ENCODE peak calls at places on chromosomes 3 and 15, in ten cellular contexts. One of them, this sample, is unnamed.

GRCh38 chr3:163817015-163817414 is 1261.3 kb downstream of the SI start:
- DNase-seq in stomach: no peak
- DNase-seq in ovary: no peak
- DNase-seq in suprapubic skin: no peak
- DNase-seq in A549: no peak
- DNase-seq in HepG2: no peak
- DNase-seq in SK-N-SH: no peak
- DNase-seq in sigmoid colon: no peak
- DNase-seq in transverse colon: no peak
- DNase-seq in GM12878: no peak
- DNase-seq in this sample: no peak

GRCh38 chr3:151796105-151796705 is 17.7 kb upstream of the AADAC start:
- DNase-seq in stomach: no peak
- DNase-seq in ovary: no peak
- DNase-seq in suprapubic skin: no peak
- DNase-seq in A549: no peak
- DNase-seq in HepG2: no peak
- DNase-seq in SK-N-SH: no peak
- DNase-seq in sigmoid colon: no peak
- DNase-seq in transverse colon: no peak
- DNase-seq in GM12878: no peak
- DNase-seq in this sample: no peak

GRCh38 chr3:177961784-177962183 is 574.5 kb upstream of the KCNMB2 start:
- DNase-seq in stomach: no peak
- DNase-seq in ovary: no peak
- DNase-seq in suprapubic skin: no peak
- DNase-seq in A549: no peak
- DNase-seq in HepG2: no peak
- DNase-seq in SK-N-SH: no peak
- DNase-seq in sigmoid colon: no peak
- DNase-seq in transverse colon: no peak
- DNase-seq in GM12878: no peak
- DNase-seq in this sample: no peak

GRCh38 chr3:187264051-187264450 is 27.5 kb downstream of the MASP1 start:
- DNase-seq in stomach: no peak
- DNase-seq in ovary: no peak
- DNase-seq in suprapubic skin: no peak
- DNase-seq in A549: peak; percentile 38
- DNase-seq in HepG2: peak; percentile 72
- DNase-seq in SK-N-SH: no peak
- DNase-seq in sigmoid colon: no peak
- DNase-seq in transverse colon: no peak
- DNase-seq in GM12878: no peak
- DNase-seq in this sample: no peak

GRCh38 chr3:50243552-50243895 is 7.5 kb downstream of the GNAI2 start:
- DNase-seq in stomach: no peak
- DNase-seq in ovary: no peak
- DNase-seq in suprapubic skin: no peak
- DNase-seq in A549: no peak
- DNase-seq in HepG2: no peak
- DNase-seq in SK-N-SH: no peak
- DNase-seq in sigmoid colon: no peak
- DNase-seq in transverse colon: no peak
- DNase-seq in GM12878: no peak
- DNase-seq in this sample: no peak

GRCh38 chr3:26369133-26369532 is 253.4 kb upstream of the LRRC3B start:
- DNase-seq in stomach: no peak
- DNase-seq in ovary: no peak
- DNase-seq in suprapubic skin: no peak
- DNase-seq in A549: peak; percentile 13
- DNase-seq in HepG2: no peak
- DNase-seq in SK-N-SH: no peak
- DNase-seq in sigmoid colon: no peak
- DNase-seq in transverse colon: no peak
- DNase-seq in GM12878: no peak
- DNase-seq in this sample: no peak

GRCh38 chr15:37891754-37892368 is 42.6 kb upstream of the TMCO5A start:
- DNase-seq in stomach: no peak
- DNase-seq in ovary: no peak
- DNase-seq in suprapubic skin: no peak
- DNase-seq in A549: peak; percentile 33
- DNase-seq in HepG2: peak; percentile 23
- DNase-seq in SK-N-SH: peak; percentile 40
- DNase-seq in sigmoid colon: no peak
- DNase-seq in transverse colon: no peak
- DNase-seq in GM12878: no peak
- DNase-seq in this sample: no peak

GRCh38 chr3:37935756-37936666 is 54.6 kb upstream of the VILL start:
- DNase-seq in stomach: peak; percentile 52
- DNase-seq in ovary: no peak
- DNase-seq in suprapubic skin: no peak
- DNase-seq in A549: peak; percentile 81
- DNase-seq in HepG2: peak; percentile 98
- DNase-seq in SK-N-SH: no peak
- DNase-seq in sigmoid colon: no peak
- DNase-seq in transverse colon: peak; percentile 36
- DNase-seq in GM12878: no peak
- DNase-seq in this sample: no peak

GRCh38 chr15:89472785-89473256 is 23.6 kb downstream of the RHCG start:
- DNase-seq in stomach: peak; percentile 28
- DNase-seq in ovary: no peak
- DNase-seq in suprapubic skin: no peak
- DNase-seq in A549: peak; percentile 78
- DNase-seq in HepG2: peak; percentile 56
- DNase-seq in SK-N-SH: peak; percentile 91
- DNase-seq in sigmoid colon: no peak
- DNase-seq in transverse colon: peak; percentile 34
- DNase-seq in GM12878: no peak
- DNase-seq in this sample: no peak

GRCh38 chr3:105119801-105120340 is 246.8 kb upstream of the ALCAM start:
- DNase-seq in stomach: no peak
- DNase-seq in ovary: no peak
- DNase-seq in suprapubic skin: no peak
- DNase-seq in A549: no peak
- DNase-seq in HepG2: no peak
- DNase-seq in SK-N-SH: no peak
- DNase-seq in sigmoid colon: no peak
- DNase-seq in transverse colon: no peak
- DNase-seq in GM12878: no peak
- DNase-seq in this sample: no peak

GRCh38 chr15:48233246-48233645 is 27.1 kb downstream of the SLC12A1 start:
- DNase-seq in stomach: no peak
- DNase-seq in ovary: no peak
- DNase-seq in suprapubic skin: no peak
- DNase-seq in A549: no peak
- DNase-seq in HepG2: no peak
- DNase-seq in SK-N-SH: no peak
- DNase-seq in sigmoid colon: no peak
- DNase-seq in transverse colon: no peak
- DNase-seq in GM12878: no peak
- DNase-seq in this sample: no peak

GRCh38 chr3:55160241-55160877 is 232.5 kb upstream of the LRTM1 start:
- DNase-seq in stomach: peak; percentile 27
- DNase-seq in ovary: no peak
- DNase-seq in suprapubic skin: peak; percentile 60
- DNase-seq in A549: no peak
- DNase-seq in HepG2: no peak
- DNase-seq in SK-N-SH: no peak
- DNase-seq in sigmoid colon: no peak
- DNase-seq in transverse colon: peak; percentile 45
- DNase-seq in GM12878: peak; percentile 77
- DNase-seq in this sample: no peak

DNA sequence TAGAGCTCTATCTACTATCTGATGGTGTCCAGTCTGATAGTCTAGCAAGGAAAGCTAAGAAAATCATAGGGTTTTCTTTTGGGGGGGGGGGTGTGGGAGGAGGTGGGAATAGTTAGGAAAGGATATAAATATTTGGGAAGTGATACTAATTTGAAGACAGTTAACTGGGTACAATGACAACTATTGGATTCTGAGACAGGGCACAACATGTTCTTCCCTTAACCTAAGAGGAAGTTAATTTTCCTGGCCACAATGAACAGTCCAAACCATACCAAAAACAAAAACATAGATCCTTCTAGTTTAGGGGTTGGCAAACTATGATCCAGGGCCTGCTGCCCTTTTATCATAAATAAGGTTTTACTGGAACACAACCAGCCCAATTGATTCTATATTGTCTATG is 10.0 kb upstream of the HCLS1 start:
- DNase-seq in stomach: no peak
- DNase-seq in ovary: no peak
- DNase-seq in suprapubic skin: no peak
- DNase-seq in A549: no peak
- DNase-seq in HepG2: no peak
- DNase-seq in SK-N-SH: no peak
- DNase-seq in sigmoid colon: no peak
- DNase-seq in transverse colon: no peak
- DNase-seq in GM12878: no peak
- DNase-seq in this sample: no peak
- H3K4me3 ChIP-seq in stomach: no peak overlapping the region
- H3K4me3 ChIP-seq in ovary: no peak overlapping the region
- H3K4me3 ChIP-seq in suprapubic skin: no peak overlapping the region
- H3K4me3 ChIP-seq in A549: no peak overlapping the region
- H3K4me3 ChIP-seq in HepG2: no peak overlapping the region
- H3K4me3 ChIP-seq in SK-N-SH: no peak overlapping the region
- H3K4me3 ChIP-seq in sigmoid colon: no peak overlapping the region
- H3K4me3 ChIP-seq in transverse colon: no peak overlapping the region
- H3K4me3 ChIP-seq in GM12878: no peak overlapping the region
- H3K4me3 ChIP-seq in this sample: no peak overlapping the region

DNA sequence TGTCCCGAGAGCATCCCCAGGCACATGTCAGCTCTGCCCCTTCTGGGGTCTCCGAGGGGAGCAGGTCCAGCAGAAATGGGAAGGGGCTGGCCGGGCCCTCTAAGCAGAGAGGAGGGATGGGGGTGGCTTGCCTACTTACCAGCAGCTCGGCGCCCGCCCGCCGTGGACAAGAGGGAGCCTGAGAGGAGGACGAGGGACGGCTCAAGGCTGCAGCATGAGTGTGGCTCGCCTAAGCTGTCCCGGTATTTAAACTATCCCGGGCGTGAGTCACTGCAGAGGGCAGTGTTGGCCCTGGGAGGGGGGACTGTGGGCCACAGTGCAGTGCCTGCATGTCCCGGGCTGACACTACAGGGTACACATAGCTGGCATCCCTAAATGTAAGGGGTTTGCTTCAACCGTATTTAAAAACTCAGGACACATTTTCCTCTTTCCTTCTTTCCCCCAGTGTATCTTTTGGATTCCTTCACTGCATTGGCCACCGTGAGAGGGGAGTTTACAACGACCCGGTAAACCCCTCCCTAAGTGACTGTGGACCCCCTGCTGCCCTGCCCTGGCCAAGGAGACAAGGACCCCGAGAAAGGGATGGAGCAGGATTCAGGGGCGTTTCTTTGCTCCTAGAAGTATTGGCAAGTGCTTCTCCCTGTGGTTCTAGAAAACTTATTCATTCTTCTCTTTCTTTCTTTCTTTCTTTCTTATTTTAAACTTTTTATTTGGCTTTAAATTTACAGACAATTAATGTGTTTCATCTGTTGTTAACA is at the start of gene LRRC15:
- DNase-seq in stomach: peak; percentile 28
- DNase-seq in ovary: no peak
- DNase-seq in suprapubic skin: no peak
- DNase-seq in A549: peak; percentile 27
- DNase-seq in HepG2: peak; percentile 38
- DNase-seq in SK-N-SH: no peak
- DNase-seq in sigmoid colon: no peak
- DNase-seq in transverse colon: peak; percentile 14
- DNase-seq in GM12878: no peak
- DNase-seq in this sample: no peak
- TF ChIP-seq EP300 in stomach: no peak
- TF ChIP-seq EP300 in ovary: no peak
- TF ChIP-seq EP300 in suprapubic skin: no peak
- TF ChIP-seq EP300 in A549: no peak
- TF ChIP-seq EP300 in HepG2: no peak
- TF ChIP-seq EP300 in SK-N-SH: no peak
- TF ChIP-seq EP300 in sigmoid colon: no peak
- TF ChIP-seq EP300 in transverse colon: no peak
- TF ChIP-seq EP300 in GM12878: no peak
- TF ChIP-seq EP300 in this sample: no peak

DNA sequence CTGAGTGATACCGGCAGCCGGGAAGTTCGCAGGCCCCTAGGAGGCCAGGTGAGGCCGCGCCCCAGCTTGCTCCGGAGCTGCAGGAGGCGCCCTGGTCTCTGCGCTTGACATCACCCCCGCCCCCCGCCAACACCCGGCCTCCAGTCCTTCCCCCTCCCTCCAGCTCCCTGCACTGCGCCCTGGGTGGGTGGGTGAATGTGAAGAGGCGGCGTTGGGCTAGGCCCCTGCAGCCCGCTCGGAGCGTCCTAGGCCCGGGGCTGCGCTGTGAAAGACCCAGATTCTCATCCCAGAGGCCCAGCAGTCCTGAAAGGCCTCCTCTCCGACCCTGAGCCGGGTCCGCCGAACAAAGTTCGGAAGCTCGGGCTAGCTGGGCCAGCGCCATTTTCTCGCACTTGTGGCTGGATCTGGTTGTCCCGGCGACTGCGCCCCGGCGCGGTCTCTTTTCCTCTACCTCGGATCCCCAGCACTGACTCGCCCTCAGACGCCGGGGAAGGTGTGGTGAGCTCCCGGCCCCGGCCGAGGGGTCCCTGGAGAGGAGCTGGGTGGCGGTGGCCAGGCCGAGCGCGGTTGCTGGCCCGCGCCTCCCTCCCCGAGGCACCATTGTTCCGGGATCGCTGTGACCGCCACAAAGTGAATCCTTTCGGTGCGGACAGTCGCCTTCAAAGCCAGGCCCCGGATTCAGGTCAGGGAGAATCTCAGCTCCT is 12.9 kb downstream of the ZIC4 start:
- DNase-seq in stomach: no peak
- DNase-seq in ovary: no peak
- DNase-seq in suprapubic skin: no peak
- DNase-seq in A549: no peak
- DNase-seq in HepG2: no peak
- DNase-seq in SK-N-SH: peak; percentile 88
- DNase-seq in sigmoid colon: peak; percentile 62
- DNase-seq in transverse colon: no peak
- DNase-seq in GM12878: no peak
- DNase-seq in this sample: no peak
- H3K4me3 ChIP-seq in stomach: peak overlapping the region; percentile 17
- H3K4me3 ChIP-seq in ovary: peak overlapping the region; percentile 12
- H3K4me3 ChIP-seq in suprapubic skin: peak overlapping the region; percentile 50
- H3K4me3 ChIP-seq in A549: no peak overlapping the region
- H3K4me3 ChIP-seq in HepG2: no peak overlapping the region
- H3K4me3 ChIP-seq in SK-N-SH: peak overlapping the region; percentile 69
- H3K4me3 ChIP-seq in sigmoid colon: peak overlapping the region; percentile 6
- H3K4me3 ChIP-seq in transverse colon: peak overlapping the region; percentile 20
- H3K4me3 ChIP-seq in GM12878: no peak overlapping the region
- H3K4me3 ChIP-seq in this sample: peak overlapping the region; percentile 30

DNA sequence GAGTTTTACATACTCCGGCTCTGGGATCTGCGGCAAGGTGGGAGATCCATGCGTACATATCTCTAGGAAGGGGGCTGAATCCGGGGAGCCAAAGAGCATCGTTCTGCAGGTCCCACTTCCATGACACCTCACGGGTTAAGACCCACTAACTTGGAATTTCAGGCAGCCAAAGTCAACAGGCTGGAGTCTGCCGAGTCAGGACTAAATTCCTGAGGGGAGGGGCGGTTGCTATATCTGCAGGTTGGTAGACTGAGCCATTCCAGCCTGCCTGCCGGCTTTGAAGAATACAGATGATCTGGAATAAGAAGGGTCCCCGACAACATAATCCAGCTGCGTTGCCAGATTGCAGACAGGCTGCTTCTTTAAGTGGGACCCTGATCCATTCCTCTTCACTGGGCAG is 65.4 kb upstream of the PEX5L start:
- DNase-seq in stomach: no peak
- DNase-seq in ovary: no peak
- DNase-seq in suprapubic skin: no peak
- DNase-seq in A549: no peak
- DNase-seq in HepG2: peak; percentile 6
- DNase-seq in SK-N-SH: no peak
- DNase-seq in sigmoid colon: no peak
- DNase-seq in transverse colon: no peak
- DNase-seq in GM12878: no peak
- DNase-seq in this sample: no peak
- TF ChIP-seq EP300 in stomach: no peak
- TF ChIP-seq EP300 in ovary: no peak
- TF ChIP-seq EP300 in suprapubic skin: no peak
- TF ChIP-seq EP300 in A549: no peak
- TF ChIP-seq EP300 in HepG2: no peak
- TF ChIP-seq EP300 in SK-N-SH: no peak
- TF ChIP-seq EP300 in sigmoid colon: no peak
- TF ChIP-seq EP300 in transverse colon: no peak
- TF ChIP-seq EP300 in GM12878: no peak
- TF ChIP-seq EP300 in this sample: no peak